ENCODE peak calls at places on chromosomes 1 and 21, in eight cellular contexts. J, T, H, M, R, Y, V and X are unnamed samples.

GRCh38 chr1:221998186-221998612 is 256.3 kb upstream of the DUSP10 start:
- DNase-seq in H (no peak), T (no peak), M (no peak), J (no peak), R (no peak), Y (no peak), V (no peak), X (no peak)

GRCh38 chr1:19156676-19157075 is 53.4 kb downstream of the UBR4 start:
- DNase-seq in H (peak; percentile 75), V (peak; percentile 75), R (no peak), T (peak; percentile 40), J (peak; percentile 29), Y (no peak), M (no peak), X (peak; percentile 69)

GRCh38 chr1:39675220-39675619 is 3.3 kb upstream of the NT5C1A start:
- DNase-seq in J (no peak), M (no peak), T (no peak), Y (no peak), H (no peak), R (no peak), V (no peak), X (no peak)

GRCh38 chr1:151680391-151680790 is 36.2 kb downstream of the CELF3 start:
- DNase-seq in M (no peak), J (no peak), H (no peak), T (no peak), R (no peak), Y (no peak), V (no peak), X (no peak)

GRCh38 chr1:18032475-18032874 is 75.1 kb upstream of the IGSF21 start:
- DNase-seq in M (no peak), R (no peak), V (no peak), T (no peak), J (no peak), H (no peak), Y (no peak), X (no peak)

GRCh38 chr1:26913754-26914619 is at the start of gene NR0B2:
- DNase-seq in M (no peak), J (peak; percentile 67), Y (peak; percentile 90), T (peak; percentile 85), R (peak; percentile 65), V (peak; percentile 57), H (peak; percentile 96), X (peak; percentile 31)

GRCh38 chr1:58874757-58875755 is 91.2 kb upstream of the JUN start:
- DNase-seq in J (peak; percentile 35), T (no peak), Y (peak; percentile 40), V (peak; percentile 43), H (peak; percentile 74), M (peak; percentile 34), R (no peak), X (peak; percentile 85)

GRCh38 chr1:68459091-68459490 is 9.3 kb upstream of the RPE65 start:
- DNase-seq in J (no peak), T (no peak), Y (no peak), H (no peak), R (no peak), V (no peak), M (no peak), X (no peak)

DNA sequence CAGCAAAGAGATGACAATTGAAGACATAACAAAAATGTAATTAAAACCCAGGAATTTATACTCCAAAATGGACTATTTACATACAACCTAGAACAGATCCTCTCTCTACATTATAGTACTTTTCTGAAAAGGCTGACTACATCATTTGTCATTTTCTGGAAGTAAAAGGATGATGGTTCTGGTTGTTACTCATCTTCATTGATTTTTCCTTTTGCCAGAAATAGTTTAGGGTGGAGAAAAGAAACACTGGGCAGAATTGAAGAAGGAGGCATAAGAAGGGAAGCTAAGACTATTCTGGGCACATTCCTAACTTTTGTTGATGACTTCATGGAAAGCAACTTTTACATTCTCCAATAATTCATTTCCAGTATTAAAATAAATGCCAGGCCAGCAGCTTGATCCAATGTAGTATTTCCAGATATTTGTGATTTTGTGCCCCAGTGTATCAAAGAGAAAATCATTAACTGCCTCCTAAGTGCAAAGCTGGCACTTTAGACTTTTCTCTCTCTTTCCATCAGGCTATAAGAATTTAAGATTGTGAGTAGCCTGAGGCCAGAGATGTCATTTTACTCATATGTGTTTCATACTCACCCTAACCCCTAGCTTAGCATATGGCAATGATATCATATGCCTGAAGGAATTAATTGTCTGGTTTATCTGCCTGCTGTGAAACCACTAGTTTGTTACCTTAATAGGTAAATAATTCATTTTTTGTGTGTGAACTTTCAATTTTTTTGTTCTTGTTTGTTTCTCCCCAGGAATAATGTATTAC is 369.5 kb upstream of the LYPLAL1 start:
- DNase-seq in Y (no peak), T (no peak), V (no peak), H (no peak), J (no peak), R (no peak), M (no peak), X (no peak)
- H3K27ac ChIP-seq in Y (no peak overlapping the region), T (no peak overlapping the region), V (no peak overlapping the region), H (no peak overlapping the region), J (no peak overlapping the region), R (no peak overlapping the region), M (no peak overlapping the region), X (no peak overlapping the region)

GRCh38 chr1:8745749-8746390 is 71.6 kb downstream of the RERE start:
- DNase-seq in M (no peak), Y (no peak), R (no peak), T (no peak), V (no peak), J (no peak), H (no peak), X (no peak)
- H3K4me1 ChIP-seq in M (no peaks in the 10 kb centered on the region), Y (peaks cover 3% of the 10 kb centered on the region), R (peaks cover under 1% of the 10 kb centered on the region), T (no peaks in the 10 kb centered on the region), V (no peaks in the 10 kb centered on the region), J (peaks cover 6% of the 10 kb centered on the region), H (no peaks in the 10 kb centered on the region), X (no peaks in the 10 kb centered on the region)

GRCh38 chr1:246781212-246781611 is 57.0 kb downstream of the SCCPDH start:
- DNase-seq in Y (no peak), M (no peak), H (no peak), R (no peak), V (no peak), T (no peak), J (no peak), X (no peak)
- H3K27me3 ChIP-seq in Y (no peaks in the 10 kb centered on the region), M (no peaks in the 10 kb centered on the region), H (no peaks in the 10 kb centered on the region), R (no peaks in the 10 kb centered on the region), V (no peaks in the 10 kb centered on the region), T (no peaks in the 10 kb centered on the region), J (no peaks in the 10 kb centered on the region), X (no peaks in the 10 kb centered on the region)

GRCh38 chr1:36114371-36114770 is 10.7 kb downstream of the COL8A2 start:
- DNase-seq in T (no peak), V (no peak), R (no peak), Y (no peak), M (no peak), H (no peak), J (no peak), X (no peak)
- H3K27ac ChIP-seq in T (no peak overlapping the region), V (no peak overlapping the region), R (no peak overlapping the region), Y (no peak overlapping the region), M (no peak overlapping the region), H (peak overlapping the region; percentile 64), J (no peak overlapping the region), X (no peak overlapping the region)

GRCh38 chr21:45095505-45095904 is 21.1 kb downstream of the ADARB1 start:
- DNase-seq in Y (no peak), H (no peak), V (no peak), J (no peak), T (no peak), M (no peak), R (no peak), X (no peak)

GRCh38 chr21:45091540-45092322 is 17.4 kb downstream of the ADARB1 start:
- DNase-seq in J (no peak), V (no peak), R (no peak), T (no peak), M (no peak), H (no peak), Y (no peak), X (no peak)

GRCh38 chr21:45096216-45096615 is 21.8 kb downstream of the ADARB1 start:
- DNase-seq in H (no peak), M (no peak), Y (no peak), T (no peak), R (no peak), J (no peak), V (no peak), X (no peak)

GRCh38 chr21:45094412-45094811 is 20.0 kb downstream of the ADARB1 start:
- DNase-seq in T (no peak), V (peak; percentile 41), M (no peak), R (no peak), J (no peak), Y (no peak), H (no peak), X (peak; percentile 61)

DNA sequence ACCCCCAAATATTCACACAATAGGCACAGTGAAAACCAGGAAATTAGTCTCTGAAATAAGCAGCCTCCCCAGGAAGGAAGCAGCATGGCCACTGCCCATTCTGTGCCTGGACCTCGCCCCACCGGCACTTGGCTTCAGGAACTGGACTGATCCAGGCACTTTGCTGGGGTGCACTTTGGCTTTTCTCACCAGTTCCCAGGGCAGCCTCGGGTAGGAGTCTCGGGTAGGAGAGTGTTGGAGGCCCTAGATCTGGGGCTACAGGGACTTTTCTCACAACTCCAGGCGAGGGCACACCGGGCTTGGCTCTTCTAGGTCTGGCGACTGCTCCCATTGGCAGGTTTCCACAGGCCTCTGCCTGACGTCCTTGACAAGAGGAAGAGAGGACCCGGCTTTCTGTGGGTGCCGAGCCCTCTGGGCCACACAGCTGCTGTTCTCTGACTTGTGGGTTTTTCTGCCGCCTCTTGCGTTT is 18.7 kb downstream of the ADARB1 start:
- DNase-seq in J (peak; percentile 65), T (no peak), R (no peak), V (peak; percentile 62), M (no peak), H (peak; percentile 43), Y (no peak), X (peak; percentile 74)
- H3K4me1 ChIP-seq in J (peaks cover 84% of the 10 kb centered on the region), T (peaks cover 12% of the 10 kb centered on the region), R (peaks cover 28% of the 10 kb centered on the region), V (peaks cover 66% of the 10 kb centered on the region), M (no peaks in the 10 kb centered on the region), H (peaks cover 27% of the 10 kb centered on the region), Y (no peaks in the 10 kb centered on the region), X (peaks cover 25% of the 10 kb centered on the region)

GRCh38 chr1:3069491-3070303 is 694 bp downstream of the PRDM16 start:
- DNase-seq in J (peak; percentile 36), R (peak; percentile 88), H (no peak), Y (peak; percentile 87), V (peak; percentile 63), T (peak; percentile 50), M (peak; percentile 50), X (peak; percentile 73)
- H3K27me3 ChIP-seq in J (peaks cover 92% of the 10 kb centered on the region), R (peaks cover 80% of the 10 kb centered on the region), H (peaks cover 95% of the 10 kb centered on the region), Y (peaks cover 75% of the 10 kb centered on the region), V (peaks cover 8% of the 10 kb centered on the region), T (peaks cover 97% of the 10 kb centered on the region), M (peaks cover 54% of the 10 kb centered on the region), X (no peaks in the 10 kb centered on the region)

GRCh38 chr1:33849206-33849605 is 14.7 kb upstream of the HMGB4 start:
- DNase-seq in Y (no peak), V (no peak), T (no peak), R (no peak), H (no peak), M (no peak), J (no peak), X (no peak)
- H3K27ac ChIP-seq in Y (no peak overlapping the region), V (no peak overlapping the region), T (no peak overlapping the region), R (no peak overlapping the region), H (no peak overlapping the region), M (no peak overlapping the region), J (no peak overlapping the region), X (no peak overlapping the region)